ENCODE peak calls at places on chromosomes 7 and 10, in four cellular contexts. O, X, W and E are unnamed samples.
A peak's percentile ranks its signal among the peaks of the same experiment; 100 is the strongest.

GRCh38 chr7:88432321-88432720 is 125.6 kb upstream of the STEAP4 start:
- DNase-seq in X (no peak), W (no peak), O (no peak), E (no peak)

GRCh38 chr7:44727346-44728262 is 21.0 kb upstream of the ZMIZ2 start:
- DNase-seq in W (no peak), O (peak; percentile 94), X (no peak), E (peak; percentile 77)

GRCh38 chr10:47022311-47023131 is 111.3 kb downstream of the PTPN20 start:
- DNase-seq in W (peak; percentile 70), X (no peak), O (no peak), E (no peak)

GRCh38 chr10:86377797-86378146 is 11.2 kb upstream of the GRID1 start:
- DNase-seq in X (no peak), O (no peak), W (peak; percentile 25), E (no peak)

GRCh38 chr7:117069379-117069778 is 116.1 kb downstream of the ST7 start:
- DNase-seq in X (no peak), O (no peak), W (no peak), E (no peak)

GRCh38 chr10:17375936-17376584 is 78.3 kb downstream of the ST8SIA6 start:
- DNase-seq in W (no peak), O (no peak), X (no peak), E (no peak)

GRCh38 chr10:96655577-96656213 is 64.6 kb downstream of the PIK3AP1 start:
- DNase-seq in W (peak; percentile 79), X (no peak), O (no peak), E (no peak)

GRCh38 chr7:32163141-32163806 is 93.1 kb upstream of the PDE1C start:
- DNase-seq in O (peak; percentile 95), X (peak; percentile 48), W (no peak), E (peak; percentile 39)

GRCh38 chr10:44949915-44950314 is 9.7 kb upstream of the RASSF4 start:
- DNase-seq in X (no peak), W (no peak), O (no peak), E (no peak)

GRCh38 chr10:131812012-131812403 is 88.8 kb upstream of the PPP2R2D start:
- DNase-seq in W (no peak), X (no peak), O (no peak), E (no peak)

GRCh38 chr10:25639646-25640045 is 294.4 kb upstream of the MYO3A start:
- DNase-seq in O (no peak), X (no peak), W (no peak), E (no peak)

GRCh38 chr10:132467464-132468149 is 70.0 kb upstream of the INPP5A start:
- DNase-seq in O (no peak), W (no peak), X (no peak), E (no peak)

GRCh38 chr10:4407783-4408182 is 418.2 kb upstream of the AKR1E2 start:
- DNase-seq in X (no peak), O (peak; percentile 58), W (no peak), E (peak; percentile 46)

GRCh38 chr10:16915308-16915707 is 98.1 kb upstream of the RSU1 start:
- DNase-seq in W (no peak), O (no peak), X (no peak), E (no peak)

GRCh38 chr7:74475987-74476350 is 22.3 kb downstream of the GTF2IRD1 start:
- DNase-seq in X (no peak), W (no peak), O (no peak), E (no peak)

GRCh38 chr7:29921404-29922010 is 68.1 kb downstream of the SCRN1 start:
- DNase-seq in X (no peak), W (no peak), O (peak; percentile 62), E (peak; percentile 54)

GRCh38 chr7:89837515-89837914 is 316.8 kb upstream of the STEAP1 start:
- DNase-seq in O (peak; percentile 34), X (no peak), W (no peak), E (no peak)

GRCh38 chr7:131859162-131859821 is 302.9 kb upstream of the PODXL start:
- DNase-seq in W (peak; percentile 74), X (peak; percentile 25), O (peak; percentile 75), E (peak; percentile 68)

GRCh38 chr7:149598721-149599308 is 101.2 kb upstream of the ZNF746 start:
- DNase-seq in X (no peak), W (no peak), O (peak; percentile 52), E (peak; percentile 40)

GRCh38 chr7:2017483-2017891 is 215.3 kb downstream of the MAD1L1 start:
- DNase-seq in X (no peak), W (no peak), O (no peak), E (no peak)

GRCh38 chr7:27843584-27844305 is 103.8 kb downstream of the TAX1BP1 start:
- DNase-seq in W (no peak), O (no peak), X (no peak), E (no peak)

GRCh38 chr7:27842851-27843250 is 102.9 kb downstream of the TAX1BP1 start:
- DNase-seq in O (no peak), W (no peak), X (no peak), E (no peak)

GRCh38 chr7:27850531-27850930 is 110.6 kb downstream of the TAX1BP1 start:
- DNase-seq in O (no peak), W (no peak), X (no peak), E (no peak)

GRCh38 chr7:27842094-27842493 is 102.1 kb downstream of the TAX1BP1 start:
- DNase-seq in W (no peak), X (no peak), O (no peak), E (no peak)

GRCh38 chr7:27846388-27846787 is 106.4 kb downstream of the TAX1BP1 start:
- DNase-seq in W (no peak), X (no peak), O (no peak), E (no peak)
- TF ChIP-seq CTCF in W (no peak), X (no peak), O (no peak), E (no peak)

GRCh38 chr10:88318803-88319202 is 264.3 kb downstream of the RNLS start:
- DNase-seq in X (no peak), W (no peak), O (no peak), E (no peak)
- TF ChIP-seq CTCF in X (no peak), W (peak; percentile 19), O (peak; percentile 22), E (peak; percentile 61)

GRCh38 chr7:104327534-104327933 is 869 bp upstream of the LHFPL3 start:
- DNase-seq in X (no peak), W (no peak), O (no peak), E (no peak)
- TF ChIP-seq CTCF in X (no peak), W (no peak), O (no peak), E (no peak)

GRCh38 chr10:12657489-12657888 is 308.1 kb downstream of the CAMK1D start:
- DNase-seq in W (no peak), X (no peak), O (no peak), E (no peak)

GRCh38 chr10:12658526-12658925 is 309.2 kb downstream of the CAMK1D start:
- DNase-seq in W (no peak), X (no peak), O (no peak), E (no peak)

GRCh38 chr10:12659706-12660105 is 310.4 kb downstream of the CAMK1D start:
- DNase-seq in W (no peak), O (no peak), X (no peak), E (no peak)

GRCh38 chr10:12656518-12657142 is 307.3 kb downstream of the CAMK1D start:
- DNase-seq in O (peak; percentile 66), X (peak; percentile 32), W (no peak), E (peak; percentile 65)

GRCh38 chr10:12655940-12656339 is 306.6 kb downstream of the CAMK1D start:
- DNase-seq in O (no peak), X (no peak), W (no peak), E (no peak)
- TF ChIP-seq CTCF in O (no peak), X (no peak), W (no peak), E (no peak)

DNA sequence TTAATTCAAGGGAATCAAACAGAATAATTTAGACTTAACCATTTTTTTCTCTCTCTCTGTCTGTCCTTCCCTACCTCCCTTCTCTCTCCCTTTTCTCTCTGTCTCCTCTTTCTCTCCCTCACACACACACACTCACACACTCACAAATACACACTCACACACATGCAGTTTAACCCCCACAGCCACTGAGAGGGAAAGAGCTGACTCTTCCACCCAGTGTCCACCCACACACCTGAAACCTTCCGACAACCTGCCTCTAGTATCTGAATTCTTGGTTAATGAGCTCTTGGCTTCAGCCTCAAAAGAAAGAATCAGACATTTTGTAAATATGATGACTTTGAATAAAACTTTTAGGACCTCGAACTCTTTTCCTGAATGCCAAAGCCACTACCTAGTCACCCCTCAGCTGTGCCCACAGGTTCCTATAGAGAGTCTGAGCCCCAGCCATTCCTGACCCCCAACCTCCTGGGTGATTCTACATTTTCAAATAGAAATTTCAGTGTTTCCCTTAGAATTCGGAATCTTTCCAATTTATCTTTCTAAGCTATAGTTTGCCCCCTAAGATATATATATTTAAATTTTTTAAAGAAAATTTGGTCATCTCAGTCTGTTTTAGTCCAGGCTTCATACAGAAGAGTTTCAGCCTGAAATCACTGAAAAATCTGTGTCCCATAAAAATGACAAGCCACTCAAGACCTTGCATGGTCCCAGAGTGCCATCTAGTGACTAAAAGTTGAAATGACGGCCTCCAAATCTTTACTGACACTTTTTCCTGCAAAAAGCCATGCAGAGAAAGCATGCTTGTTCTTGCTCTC is 202.8 kb downstream of the IPMK start:
- DNase-seq in W (no peak), O (peak; percentile 61), X (peak; percentile 23), E (peak; percentile 45)
- TF ChIP-seq CTCF in W (peak; percentile 53), O (peak; percentile 96), X (peak; percentile 86), E (peak; percentile 94)

GRCh38 chr10:117536359-117536861 is 6.1 kb upstream of the EMX2 start:
- DNase-seq in W (no peak), X (no peak), O (no peak), E (no peak)

GRCh38 chr10:117537904-117538524 is 4.5 kb upstream of the EMX2 start:
- DNase-seq in O (peak; percentile 68), W (no peak), X (no peak), E (no peak)

GRCh38 chr10:117535752-117536358 is 6.7 kb upstream of the EMX2 start:
- DNase-seq in O (no peak), X (no peak), W (no peak), E (no peak)

GRCh38 chr10:117536862-117537435 is 5.6 kb upstream of the EMX2 start:
- DNase-seq in O (no peak), W (no peak), X (no peak), E (no peak)

DNA sequence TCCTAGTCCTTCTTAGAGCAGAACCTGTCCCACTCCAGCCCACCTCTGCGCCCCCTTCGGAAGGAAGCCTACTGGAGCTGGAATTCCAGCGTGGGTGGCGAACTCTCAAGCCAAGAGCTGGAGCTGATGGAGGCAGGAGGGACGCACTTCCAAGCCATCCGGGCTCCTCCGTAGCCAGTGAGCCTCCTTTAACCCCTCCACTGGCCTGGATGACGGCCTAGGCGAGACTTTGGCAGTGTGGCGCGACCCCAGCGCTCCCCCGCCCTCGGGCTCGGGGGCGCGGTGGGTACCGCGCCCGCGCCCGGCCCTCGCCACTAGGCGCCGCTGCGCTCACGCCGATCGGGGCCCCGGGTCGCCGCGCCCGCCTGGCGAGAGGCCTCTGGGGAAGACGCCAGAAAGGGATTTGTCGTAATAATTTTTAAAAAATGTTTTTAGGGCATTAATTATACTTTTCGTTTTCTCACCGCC is 5.1 kb upstream of the EMX2 start:
- DNase-seq in O (no peak), W (no peak), X (no peak), E (no peak)
- TF ChIP-seq CTCF in O (peak; percentile 29), W (peak; percentile 62), X (peak; percentile 26), E (peak; percentile 74)

DNA sequence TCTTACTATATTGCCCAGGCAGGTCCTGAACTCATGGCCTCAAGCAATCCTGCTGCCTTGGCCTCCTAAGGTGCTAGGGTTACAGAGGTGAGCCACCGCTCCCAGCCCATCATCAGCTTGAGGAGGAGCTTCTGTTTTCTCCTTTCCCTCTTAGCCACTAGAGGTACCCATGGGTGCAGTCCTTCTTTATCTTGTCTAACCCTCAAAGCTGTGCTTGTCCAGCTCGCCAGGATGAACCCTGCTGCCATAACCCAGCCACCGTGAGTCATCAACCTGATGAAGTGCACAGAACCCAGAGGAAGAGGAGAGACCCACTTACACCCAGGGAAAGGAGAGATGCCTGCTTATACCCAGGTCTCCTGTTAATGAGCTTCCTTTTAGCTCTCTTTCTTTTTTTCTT is 133.4 kb downstream of the CUL2 start:
- DNase-seq in W (no peak), X (no peak), O (no peak), E (peak; percentile 7)
- TF ChIP-seq CTCF in W (no peak), X (no peak), O (no peak), E (peak; percentile 38)